ENCODE peak calls at places on chromosomes 7 and 10, in eight cellular contexts. One of them, this sample, is unnamed.

GRCh38 chr10:31929986-31930675 is 1.5 kb upstream of the ARHGAP12 start:
- DNase-seq in skeletal muscle cell: no peak
- DNase-seq in upper lobe of left lung: no peak
- DNase-seq in HFF-Myc: no peak
- DNase-seq in NCI-H748 treated with DMSO at 0.1 percent for 48 hours: no peak
- DNase-seq in activated naive CD8-positive, alpha-beta T cell treated with anti-CD3 and anti-CD28 coated beads, Interleukin-2, amount 50 U/mL, for 24 hours: peak; percentile 11
- DNase-seq in retinal pigment epithelial cell: no peak
- DNase-seq in psoas muscle: no peak
- DNase-seq in this sample: no peak

GRCh38 chr10:17599089-17599488 is 18.1 kb downstream of the HACD1 start:
- DNase-seq in HFF-Myc: peak; percentile 9
- DNase-seq in retinal pigment epithelial cell: no peak
- DNase-seq in NCI-H748 treated with DMSO at 0.1 percent for 48 hours: peak; percentile 8
- DNase-seq in skeletal muscle cell: no peak
- DNase-seq in psoas muscle: no peak
- DNase-seq in upper lobe of left lung: no peak
- DNase-seq in activated naive CD8-positive, alpha-beta T cell treated with anti-CD3 and anti-CD28 coated beads, Interleukin-2, amount 50 U/mL, for 24 hours: no peak
- DNase-seq in this sample: no peak

GRCh38 chr7:50727072-50727471 is 55.6 kb downstream of the GRB10 start:
- DNase-seq in HFF-Myc: no peak
- DNase-seq in skeletal muscle cell: no peak
- DNase-seq in upper lobe of left lung: no peak
- DNase-seq in retinal pigment epithelial cell: no peak
- DNase-seq in activated naive CD8-positive, alpha-beta T cell treated with anti-CD3 and anti-CD28 coated beads, Interleukin-2, amount 50 U/mL, for 24 hours: no peak
- DNase-seq in NCI-H748 treated with DMSO at 0.1 percent for 48 hours: no peak
- DNase-seq in psoas muscle: no peak
- DNase-seq in this sample: no peak

GRCh38 chr10:55631071-55631654 is 729.9 kb downstream of the ZWINT start:
- DNase-seq in psoas muscle: peak; percentile 43
- DNase-seq in upper lobe of left lung: peak; percentile 60
- DNase-seq in activated naive CD8-positive, alpha-beta T cell treated with anti-CD3 and anti-CD28 coated beads, Interleukin-2, amount 50 U/mL, for 24 hours: peak; percentile 25
- DNase-seq in NCI-H748 treated with DMSO at 0.1 percent for 48 hours: peak; percentile 85
- DNase-seq in skeletal muscle cell: no peak
- DNase-seq in HFF-Myc: no peak
- DNase-seq in retinal pigment epithelial cell: peak; percentile 38
- DNase-seq in this sample: peak; percentile 86

GRCh38 chr7:150849204-150849775 is 3.0 kb upstream of the AOC1 start:
- DNase-seq in upper lobe of left lung: no peak
- DNase-seq in psoas muscle: no peak
- DNase-seq in activated naive CD8-positive, alpha-beta T cell treated with anti-CD3 and anti-CD28 coated beads, Interleukin-2, amount 50 U/mL, for 24 hours: no peak
- DNase-seq in retinal pigment epithelial cell: no peak
- DNase-seq in NCI-H748 treated with DMSO at 0.1 percent for 48 hours: no peak
- DNase-seq in skeletal muscle cell: no peak
- DNase-seq in HFF-Myc: no peak
- DNase-seq in this sample: no peak

GRCh38 chr7:134547738-134548054 is 1.2 kb upstream of the AKR1B15 start:
- DNase-seq in HFF-Myc: peak; percentile 29
- DNase-seq in psoas muscle: peak; percentile 72
- DNase-seq in upper lobe of left lung: peak; percentile 77
- DNase-seq in skeletal muscle cell: no peak
- DNase-seq in retinal pigment epithelial cell: no peak
- DNase-seq in activated naive CD8-positive, alpha-beta T cell treated with anti-CD3 and anti-CD28 coated beads, Interleukin-2, amount 50 U/mL, for 24 hours: no peak
- DNase-seq in NCI-H748 treated with DMSO at 0.1 percent for 48 hours: no peak
- DNase-seq in this sample: no peak

GRCh38 chr7:84783161-84783803 is 403.6 kb downstream of the SEMA3D start:
- DNase-seq in skeletal muscle cell: no peak
- DNase-seq in activated naive CD8-positive, alpha-beta T cell treated with anti-CD3 and anti-CD28 coated beads, Interleukin-2, amount 50 U/mL, for 24 hours: no peak
- DNase-seq in psoas muscle: no peak
- DNase-seq in retinal pigment epithelial cell: no peak
- DNase-seq in upper lobe of left lung: no peak
- DNase-seq in HFF-Myc: no peak
- DNase-seq in NCI-H748 treated with DMSO at 0.1 percent for 48 hours: no peak
- DNase-seq in this sample: no peak

GRCh38 chr10:106189254-106189653 is 975.3 kb downstream of the SORCS1 start:
- DNase-seq in HFF-Myc: peak; percentile 7
- DNase-seq in upper lobe of left lung: no peak
- DNase-seq in psoas muscle: no peak
- DNase-seq in NCI-H748 treated with DMSO at 0.1 percent for 48 hours: peak; percentile 36
- DNase-seq in activated naive CD8-positive, alpha-beta T cell treated with anti-CD3 and anti-CD28 coated beads, Interleukin-2, amount 50 U/mL, for 24 hours: no peak
- DNase-seq in retinal pigment epithelial cell: peak; percentile 7
- DNase-seq in skeletal muscle cell: no peak
- DNase-seq in this sample: no peak

GRCh38 chr10:11830836-11831519 is 7.8 kb downstream of the PROSER2 start:
- DNase-seq in psoas muscle: no peak
- DNase-seq in activated naive CD8-positive, alpha-beta T cell treated with anti-CD3 and anti-CD28 coated beads, Interleukin-2, amount 50 U/mL, for 24 hours: no peak
- DNase-seq in retinal pigment epithelial cell: no peak
- DNase-seq in skeletal muscle cell: no peak
- DNase-seq in HFF-Myc: no peak
- DNase-seq in upper lobe of left lung: no peak
- DNase-seq in NCI-H748 treated with DMSO at 0.1 percent for 48 hours: no peak
- DNase-seq in this sample: no peak

GRCh38 chr10:108204528-108205313 is 1040.2 kb upstream of the SORCS1 start:
- DNase-seq in retinal pigment epithelial cell: no peak
- DNase-seq in skeletal muscle cell: peak; percentile 41
- DNase-seq in upper lobe of left lung: no peak
- DNase-seq in activated naive CD8-positive, alpha-beta T cell treated with anti-CD3 and anti-CD28 coated beads, Interleukin-2, amount 50 U/mL, for 24 hours: no peak
- DNase-seq in psoas muscle: no peak
- DNase-seq in NCI-H748 treated with DMSO at 0.1 percent for 48 hours: peak; percentile 4
- DNase-seq in HFF-Myc: peak; percentile 2
- DNase-seq in this sample: peak; percentile 2

This sample was measured in DMS153.